ENCODE peak calls at places on chromosomes 3 and 15, in seven cellular contexts. M is EL, H is stomach, J is brain microvascular endothelial cell, L is HFFc6, S is T follicular helper cell, R is HEK293T. Y is an unnamed sample.

GRCh38 chr3:182180646-182181385 is 469.1 kb downstream of the SOX2 start:
- DNase-seq in M (no peak), H (no peak), J (no peak), L (no peak), S (no peak), R (no peak), Y (no peak)

GRCh38 chr3:133944641-133945441 is 49.2 kb upstream of the RAB6B start:
- DNase-seq in M (peak; percentile 84), H (no peak), J (peak; percentile 66), L (peak; percentile 67), S (no peak), R (no peak), Y (peak; percentile 96)

GRCh38 chr15:96887730-96888129 is 557.2 kb downstream of the NR2F2 start:
- DNase-seq in M (peak; percentile 55), H (no peak), J (peak; percentile 29), L (peak; percentile 28), S (no peak), R (no peak), Y (peak; percentile 76)

GRCh38 chr3:150412599-150413069 is 4.5 kb downstream of the TSC22D2 start:
- DNase-seq in M (peak; percentile 71), H (no peak), J (peak; percentile 56), L (peak; percentile 69), S (no peak), R (peak; percentile 11), Y (peak; percentile 56)

GRCh38 chr15:35071071-35071470 is 14.0 kb downstream of the NANOGP8 start:
- DNase-seq in M (no peak), H (no peak), J (no peak), L (no peak), S (no peak), R (no peak), Y (no peak)

GRCh38 chr3:11910971-11911531 is 64.4 kb upstream of the TAMM41 start:
- DNase-seq in M (no peak), H (peak; percentile 74), J (no peak), L (no peak), S (no peak), R (no peak), Y (no peak)

GRCh38 chr15:65908876-65909275 is 39.6 kb downstream of the RAB11A start:
- DNase-seq in M (no peak), H (no peak), J (no peak), L (no peak), S (no peak), R (no peak), Y (no peak)

GRCh38 chr15:71455878-71456277 is 340.6 kb downstream of the THSD4 start:
- DNase-seq in M (no peak), H (no peak), J (no peak), L (no peak), S (no peak), R (no peak), Y (no peak)

GRCh38 chr3:151146731-151147091 is 56.3 kb downstream of the GPR171 start:
- DNase-seq in M (no peak), H (no peak), J (no peak), L (no peak), S (no peak), R (no peak), Y (no peak)

GRCh38 chr3:46312996-46313395 is 40.9 kb upstream of the CCR2 start:
- DNase-seq in M (peak; percentile 34), H (no peak), J (no peak), L (no peak), S (no peak), R (no peak), Y (no peak)